ENCODE peak calls at places on chromosomes 2 and 18, in ten cellular contexts. Z, V, W, T, D, Y, N, H, X and S are unnamed samples.

GRCh38 chr2:106193491-106193976 is 567 bp downstream of the UXS1 start:
- DNase-seq in Z (no peak), V (peak), W (peak), T (peak), D (peak), Y (no peak), N (no peak), H (no peak), X (peak), S (no peak)

GRCh38 chr2:128449226-128450061 is 130.8 kb upstream of the HS6ST1 start:
- DNase-seq in Z (peak), V (no peak), W (no peak), T (peak), D (no peak), Y (no peak), N (no peak), H (no peak), X (no peak), S (no peak)

GRCh38 chr2:99425022-99425421 is 64.8 kb downstream of the REV1 start:
- DNase-seq in Z (no peak), V (no peak), W (no peak), T (no peak), D (peak), Y (peak), N (peak), H (no peak), X (no peak), S (peak)

GRCh38 chr2:195575879-195576391 is 81.1 kb upstream of the SLC39A10 start:
- DNase-seq in Z (no peak), V (peak), W (peak), T (no peak), D (peak), Y (peak), N (no peak), H (no peak), X (peak), S (peak)

GRCh38 chr2:33272001-33272400 is 204.4 kb upstream of the RASGRP3 start:
- DNase-seq in Z (no peak), V (peak), W (peak), T (no peak), D (no peak), Y (no peak), N (no peak), H (no peak), X (no peak), S (no peak)

GRCh38 chr2:240597054-240597418 is 10.5 kb downstream of the CAPN10 start:
- DNase-seq in Z (no peak), V (no peak), W (no peak), T (no peak), D (no peak), Y (no peak), N (no peak), H (no peak), X (no peak), S (no peak)

GRCh38 chr18:76376668-76377358 is 118.2 kb downstream of the ZNF516 start:
- DNase-seq in Z (no peak), V (peak), W (no peak), T (no peak), D (no peak), Y (no peak), N (no peak), H (no peak), X (no peak), S (no peak)

GRCh38 chr2:144703852-144704324 is 184.0 kb upstream of the ZEB2 start:
- DNase-seq in Z (peak), V (peak), W (no peak), T (no peak), D (peak), Y (peak), N (peak), H (peak), X (peak), S (peak)

GRCh38 chr2:126480033-126480432 is 175.9 kb upstream of the GYPC start:
- DNase-seq in Z (no peak), V (no peak), W (no peak), T (no peak), D (no peak), Y (no peak), N (no peak), H (no peak), X (no peak), S (no peak)

DNA sequence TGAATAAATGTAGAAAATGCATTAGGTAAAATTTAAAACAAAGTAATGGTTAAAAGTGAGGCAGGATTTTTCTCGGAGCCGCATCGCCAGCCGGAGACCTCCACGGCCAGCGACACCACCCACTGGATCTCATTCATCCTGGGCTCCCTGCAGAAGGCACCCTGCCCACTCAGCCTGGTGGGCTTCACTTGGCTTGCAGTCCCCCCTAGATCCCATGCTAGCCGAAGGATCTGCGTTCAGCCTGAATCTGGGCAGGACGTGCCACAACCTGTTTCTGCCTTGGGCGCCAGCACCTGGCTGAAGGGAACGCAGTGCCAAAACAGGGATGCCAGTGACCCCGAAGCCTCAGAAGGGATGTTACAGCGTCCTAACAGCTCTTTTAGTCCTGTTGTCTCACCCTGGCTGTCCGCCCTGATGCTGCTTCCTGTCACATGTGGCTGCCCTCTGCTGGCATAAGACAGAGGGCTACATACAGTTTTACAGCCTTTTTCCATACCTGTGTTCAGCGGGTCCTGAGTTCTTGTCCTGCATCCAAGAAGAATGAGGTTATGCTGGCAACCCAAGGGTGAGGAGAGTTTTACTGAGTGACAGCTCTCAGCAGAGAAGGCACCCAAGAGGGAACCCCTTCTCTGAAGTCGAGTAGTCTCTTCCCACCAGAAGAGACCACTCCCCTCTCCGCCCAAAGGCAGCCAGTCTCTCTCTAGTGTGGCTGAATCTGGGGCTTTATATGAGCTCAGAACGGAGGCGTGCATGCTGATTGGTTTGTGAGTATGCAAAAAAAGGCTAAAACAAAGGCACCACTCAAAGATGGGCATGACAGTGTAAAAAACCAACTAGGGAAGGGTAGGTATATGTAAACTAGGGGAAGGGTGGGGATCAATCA is 173.1 kb upstream of the GYPC start:
- DNase-seq in Z (no peak), V (peak), W (peak), T (no peak), D (no peak), Y (no peak), N (no peak), H (no peak), X (no peak), S (no peak)
- TF ChIP-seq CTCF in Z (no peak), V (peak), W (peak), T (peak), D (no peak), Y (no peak), N (no peak), H (no peak), X (no peak), S (no peak)

DNA sequence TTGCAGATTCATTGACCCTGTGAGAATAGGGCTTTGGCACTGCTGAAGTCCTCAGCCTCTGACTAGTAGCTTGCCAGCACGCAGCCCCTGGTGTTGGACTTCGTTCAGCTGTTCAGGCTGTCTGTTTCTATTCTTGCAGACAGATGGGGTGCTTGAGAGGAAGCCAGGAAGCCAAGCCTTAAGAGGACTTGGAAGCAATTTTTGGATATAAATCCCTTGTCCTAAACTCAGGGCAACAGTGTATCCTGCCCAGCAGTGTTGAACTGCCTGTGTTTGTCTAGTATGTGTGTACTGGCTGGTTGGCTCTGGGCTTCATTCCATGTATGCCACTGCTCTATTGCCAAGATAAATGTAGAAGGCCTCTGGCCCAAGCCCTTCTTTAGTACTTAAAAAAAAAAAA is 108.6 kb downstream of the COMMD1 start:
- DNase-seq in Z (peak), V (no peak), W (no peak), T (no peak), D (no peak), Y (peak), N (peak), H (peak), X (peak), S (peak)
- TF ChIP-seq CTCF in Z (peak), V (no peak), W (no peak), T (no peak), D (no peak), Y (peak), N (peak), H (no peak), X (peak), S (no peak)

DNA sequence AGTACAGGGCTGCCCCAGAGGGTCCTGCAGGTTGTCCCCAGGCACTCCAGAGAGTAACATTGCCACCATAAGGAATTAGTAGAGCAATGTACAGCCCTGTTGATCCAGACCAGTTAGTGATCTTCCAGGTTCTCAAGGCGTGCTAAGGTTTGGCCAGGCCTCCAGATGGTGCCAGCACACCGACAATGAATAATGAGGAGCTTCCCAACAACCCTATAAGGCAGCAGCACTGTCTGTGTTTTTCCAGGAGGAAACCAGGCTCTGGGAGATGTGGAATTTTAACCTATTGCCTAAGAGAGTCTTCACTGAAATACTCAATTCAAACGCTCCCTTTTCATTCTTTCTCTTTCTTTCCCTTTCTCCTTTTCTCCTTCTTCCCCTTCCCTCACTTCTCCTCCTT is 122.1 kb downstream of the MGAT5 start:
- DNase-seq in Z (no peak), V (no peak), W (no peak), T (no peak), D (peak), Y (no peak), N (no peak), H (no peak), X (peak), S (peak)
- TF ChIP-seq CTCF in Z (peak), V (no peak), W (no peak), T (peak), D (no peak), Y (peak), N (peak), H (no peak), X (peak), S (peak)

DNA sequence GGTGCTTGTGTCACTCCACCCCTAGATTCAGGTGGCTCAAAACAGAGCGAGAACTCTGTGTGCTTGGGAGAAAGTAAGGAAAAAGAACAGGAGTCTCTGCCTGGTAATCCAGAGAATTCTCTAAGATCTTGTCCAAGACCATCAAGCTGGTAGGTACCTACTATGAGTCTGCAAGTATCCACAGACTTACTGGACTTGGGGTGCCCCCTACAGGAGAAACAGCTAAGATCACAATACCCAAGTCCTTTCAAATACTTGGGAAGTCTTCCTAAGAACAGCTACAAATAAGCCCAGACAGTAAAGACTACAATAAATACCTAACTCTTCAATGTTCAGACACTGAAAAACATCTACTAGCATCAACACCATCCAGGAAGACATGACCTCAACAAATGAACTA is 1143.6 kb upstream of the ACVR2A start:
- DNase-seq in Z (no peak), V (peak), W (peak), T (no peak), D (no peak), Y (no peak), N (no peak), H (no peak), X (no peak), S (no peak)
- TF ChIP-seq CTCF in Z (no peak), V (no peak), W (peak), T (no peak), D (no peak), Y (no peak), N (no peak), H (no peak), X (no peak), S (peak)

DNA sequence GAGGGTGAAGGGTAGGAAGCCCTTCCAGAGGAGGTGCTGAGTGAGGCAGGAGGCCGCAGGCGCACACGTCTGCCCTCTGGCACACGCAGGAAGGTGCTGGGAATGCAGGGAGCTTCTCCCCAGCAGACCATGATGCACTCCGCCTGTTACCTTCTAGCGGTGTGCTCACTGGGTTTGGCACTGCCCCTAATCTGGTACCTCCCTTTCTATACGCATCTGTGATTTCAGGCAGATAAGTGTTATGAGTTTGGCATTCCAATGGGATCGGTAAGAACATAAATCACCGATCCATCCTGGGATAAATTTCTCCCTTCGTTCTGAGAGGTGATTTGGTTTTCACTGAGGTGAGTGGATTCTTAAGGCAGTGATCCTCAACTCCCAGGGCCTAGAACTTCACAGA is 34.6 kb downstream of the ODC1 start:
- DNase-seq in Z (no peak), V (no peak), W (no peak), T (no peak), D (no peak), Y (no peak), N (no peak), H (no peak), X (no peak), S (no peak)
- TF ChIP-seq CTCF in Z (no peak), V (no peak), W (no peak), T (no peak), D (no peak), Y (no peak), N (no peak), H (no peak), X (no peak), S (no peak)